ENCODE peak calls at places on chromosomes 13 and 19, in nine cellular contexts. One of them, this sample, is unnamed. For H3K4me1, the result is how much of the 10 kb centered on the place peaks cover.

GRCh38 chr19:823565-824121 is 1.9 kb upstream of the PLPPR3 start:
- DNase-seq in upper lobe of right lung: peak
- DNase-seq in psoas muscle: no peak
- DNase-seq in astrocyte: no peak
- DNase-seq in IMR-90: no peak
- DNase-seq in effector memory CD4-positive, alpha-beta T cell: no peak
- DNase-seq in colonic mucosa: no peak
- DNase-seq in heart right ventricle: no peak
- DNase-seq in breast epithelium: peak
- DNase-seq in this sample: no peak

GRCh38 chr13:90414691-90415596 is 932.5 kb upstream of the MIR17HG start:
- DNase-seq in upper lobe of right lung: no peak
- DNase-seq in psoas muscle: no peak
- DNase-seq in astrocyte: peak
- DNase-seq in IMR-90: peak
- DNase-seq in effector memory CD4-positive, alpha-beta T cell: no peak
- DNase-seq in colonic mucosa: no peak
- DNase-seq in heart right ventricle: no peak
- DNase-seq in breast epithelium: no peak
- DNase-seq in this sample: no peak

GRCh38 chr19:29841209-29841558 is 29.4 kb downstream of the CCNE1 start:
- DNase-seq in upper lobe of right lung: peak
- DNase-seq in psoas muscle: no peak
- DNase-seq in astrocyte: no peak
- DNase-seq in IMR-90: no peak
- DNase-seq in effector memory CD4-positive, alpha-beta T cell: no peak
- DNase-seq in colonic mucosa: no peak
- DNase-seq in heart right ventricle: no peak
- DNase-seq in breast epithelium: no peak
- DNase-seq in this sample: no peak

GRCh38 chr13:62320129-62320724 is 904.6 kb upstream of the PCDH20 start:
- DNase-seq in upper lobe of right lung: no peak
- DNase-seq in psoas muscle: no peak
- DNase-seq in astrocyte: peak
- DNase-seq in IMR-90: peak
- DNase-seq in effector memory CD4-positive, alpha-beta T cell: no peak
- DNase-seq in colonic mucosa: no peak
- DNase-seq in heart right ventricle: no peak
- DNase-seq in breast epithelium: no peak
- DNase-seq in this sample: no peak

GRCh38 chr13:32748305-32748704 is 162.1 kb downstream of the PDS5B start:
- DNase-seq in upper lobe of right lung: no peak
- DNase-seq in psoas muscle: no peak
- DNase-seq in astrocyte: no peak
- DNase-seq in IMR-90: no peak
- DNase-seq in effector memory CD4-positive, alpha-beta T cell: no peak
- DNase-seq in colonic mucosa: no peak
- DNase-seq in heart right ventricle: no peak
- DNase-seq in breast epithelium: no peak
- DNase-seq in this sample: no peak

GRCh38 chr13:73937420-73937819 is 196.8 kb downstream of the KLF12 start:
- DNase-seq in upper lobe of right lung: no peak
- DNase-seq in psoas muscle: no peak
- DNase-seq in astrocyte: peak
- DNase-seq in IMR-90: no peak
- DNase-seq in effector memory CD4-positive, alpha-beta T cell: no peak
- DNase-seq in colonic mucosa: no peak
- DNase-seq in heart right ventricle: no peak
- DNase-seq in breast epithelium: no peak
- DNase-seq in this sample: no peak

GRCh38 chr13:113546571-113547247 is 37.8 kb upstream of the TFDP1 start:
- DNase-seq in upper lobe of right lung: peak
- DNase-seq in psoas muscle: peak
- DNase-seq in astrocyte: no peak
- DNase-seq in IMR-90: peak
- DNase-seq in effector memory CD4-positive, alpha-beta T cell: no peak
- DNase-seq in colonic mucosa: no peak
- DNase-seq in heart right ventricle: peak
- DNase-seq in breast epithelium: peak
- DNase-seq in this sample: no peak

GRCh38 chr19:52942371-52943133 is 19.3 kb upstream of the ZNF888 start:
- DNase-seq in upper lobe of right lung: peak
- DNase-seq in psoas muscle: peak
- DNase-seq in astrocyte: peak
- DNase-seq in IMR-90: peak
- DNase-seq in effector memory CD4-positive, alpha-beta T cell: peak
- DNase-seq in colonic mucosa: peak
- DNase-seq in heart right ventricle: peak
- DNase-seq in breast epithelium: peak
- DNase-seq in this sample: peak

GRCh38 chr13:89402211-89402610 is 1731.0 kb downstream of the SLITRK5 start:
- DNase-seq in upper lobe of right lung: no peak
- DNase-seq in psoas muscle: no peak
- DNase-seq in astrocyte: no peak
- DNase-seq in IMR-90: no peak
- DNase-seq in effector memory CD4-positive, alpha-beta T cell: no peak
- DNase-seq in colonic mucosa: no peak
- DNase-seq in heart right ventricle: no peak
- DNase-seq in breast epithelium: no peak
- DNase-seq in this sample: no peak

GRCh38 chr13:112744306-112745021 is 54.6 kb downstream of the ATP11A start:
- DNase-seq in upper lobe of right lung: peak
- DNase-seq in psoas muscle: no peak
- DNase-seq in astrocyte: peak
- DNase-seq in IMR-90: peak
- DNase-seq in effector memory CD4-positive, alpha-beta T cell: no peak
- DNase-seq in colonic mucosa: no peak
- DNase-seq in heart right ventricle: no peak
- DNase-seq in breast epithelium: no peak
- DNase-seq in this sample: no peak

GRCh38 chr19:2922987-2923386 is 21.8 kb downstream of the ZNF77 start:
- DNase-seq in upper lobe of right lung: no peak
- DNase-seq in psoas muscle: no peak
- DNase-seq in astrocyte: no peak
- DNase-seq in IMR-90: peak
- DNase-seq in effector memory CD4-positive, alpha-beta T cell: no peak
- DNase-seq in colonic mucosa: no peak
- DNase-seq in heart right ventricle: no peak
- DNase-seq in breast epithelium: no peak
- DNase-seq in this sample: no peak

DNA sequence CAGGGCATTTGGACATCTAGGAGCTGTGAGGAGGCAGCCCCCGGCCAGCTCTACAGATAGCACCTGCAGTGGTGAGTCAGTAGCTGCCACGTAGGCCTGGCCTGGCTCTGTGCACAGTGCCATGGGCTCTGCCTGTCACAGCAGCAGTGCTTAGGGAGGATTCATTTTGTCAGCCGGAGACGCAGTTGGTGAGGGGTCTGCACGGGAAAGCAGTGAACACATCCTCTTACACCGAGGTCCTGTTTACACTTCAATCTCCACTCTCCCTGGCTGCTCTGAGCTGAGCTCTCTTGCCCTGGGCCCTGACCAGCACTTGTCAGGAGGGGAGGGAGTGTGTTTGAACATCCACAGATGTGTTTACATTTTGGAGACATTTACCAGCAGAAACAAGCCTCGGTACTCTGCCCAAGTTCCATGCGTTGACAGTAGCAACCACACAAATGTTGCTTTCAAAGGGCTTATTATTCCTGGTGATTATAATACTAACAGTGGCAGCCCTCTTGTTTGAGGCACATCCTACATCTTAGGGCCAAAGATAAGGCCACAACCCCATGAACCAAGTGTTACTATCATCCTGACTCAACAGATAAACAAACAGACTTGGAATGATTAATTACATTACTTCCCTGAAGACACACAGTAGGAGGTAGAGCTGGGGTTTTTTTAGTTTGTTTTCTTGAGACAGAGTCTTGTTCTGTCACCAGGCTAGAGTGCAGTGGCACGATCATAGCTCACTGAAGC is 148.9 kb downstream of the USP12 start:
- DNase-seq in upper lobe of right lung: no peak
- DNase-seq in psoas muscle: no peak
- DNase-seq in astrocyte: peak
- DNase-seq in IMR-90: peak
- DNase-seq in effector memory CD4-positive, alpha-beta T cell: no peak
- DNase-seq in colonic mucosa: no peak
- DNase-seq in heart right ventricle: no peak
- DNase-seq in breast epithelium: peak
- DNase-seq in this sample: no peak
- H3K27ac ChIP-seq in upper lobe of right lung: peak
- H3K27ac ChIP-seq in psoas muscle: no peak
- H3K27ac ChIP-seq in astrocyte: no peak
- H3K27ac ChIP-seq in IMR-90: peak
- H3K27ac ChIP-seq in effector memory CD4-positive, alpha-beta T cell: no peak
- H3K27ac ChIP-seq in colonic mucosa: peak
- H3K27ac ChIP-seq in heart right ventricle: no peak
- H3K27ac ChIP-seq in breast epithelium: peak
- H3K27ac ChIP-seq in this sample: peak

GRCh38 chr13:66995366-66995663 is 234.8 kb downstream of the PCDH9 start:
- DNase-seq in upper lobe of right lung: no peak
- DNase-seq in psoas muscle: no peak
- DNase-seq in astrocyte: no peak
- DNase-seq in IMR-90: no peak
- DNase-seq in effector memory CD4-positive, alpha-beta T cell: no peak
- DNase-seq in colonic mucosa: no peak
- DNase-seq in heart right ventricle: no peak
- DNase-seq in breast epithelium: no peak
- DNase-seq in this sample: no peak
- H3K4me3 ChIP-seq in upper lobe of right lung: no peak
- H3K4me3 ChIP-seq in psoas muscle: no peak
- H3K4me3 ChIP-seq in astrocyte: no peak
- H3K4me3 ChIP-seq in IMR-90: no peak
- H3K4me3 ChIP-seq in effector memory CD4-positive, alpha-beta T cell: no peak
- H3K4me3 ChIP-seq in colonic mucosa: no peak
- H3K4me3 ChIP-seq in heart right ventricle: peak
- H3K4me3 ChIP-seq in breast epithelium: no peak
- H3K4me3 ChIP-seq in this sample: no peak

DNA sequence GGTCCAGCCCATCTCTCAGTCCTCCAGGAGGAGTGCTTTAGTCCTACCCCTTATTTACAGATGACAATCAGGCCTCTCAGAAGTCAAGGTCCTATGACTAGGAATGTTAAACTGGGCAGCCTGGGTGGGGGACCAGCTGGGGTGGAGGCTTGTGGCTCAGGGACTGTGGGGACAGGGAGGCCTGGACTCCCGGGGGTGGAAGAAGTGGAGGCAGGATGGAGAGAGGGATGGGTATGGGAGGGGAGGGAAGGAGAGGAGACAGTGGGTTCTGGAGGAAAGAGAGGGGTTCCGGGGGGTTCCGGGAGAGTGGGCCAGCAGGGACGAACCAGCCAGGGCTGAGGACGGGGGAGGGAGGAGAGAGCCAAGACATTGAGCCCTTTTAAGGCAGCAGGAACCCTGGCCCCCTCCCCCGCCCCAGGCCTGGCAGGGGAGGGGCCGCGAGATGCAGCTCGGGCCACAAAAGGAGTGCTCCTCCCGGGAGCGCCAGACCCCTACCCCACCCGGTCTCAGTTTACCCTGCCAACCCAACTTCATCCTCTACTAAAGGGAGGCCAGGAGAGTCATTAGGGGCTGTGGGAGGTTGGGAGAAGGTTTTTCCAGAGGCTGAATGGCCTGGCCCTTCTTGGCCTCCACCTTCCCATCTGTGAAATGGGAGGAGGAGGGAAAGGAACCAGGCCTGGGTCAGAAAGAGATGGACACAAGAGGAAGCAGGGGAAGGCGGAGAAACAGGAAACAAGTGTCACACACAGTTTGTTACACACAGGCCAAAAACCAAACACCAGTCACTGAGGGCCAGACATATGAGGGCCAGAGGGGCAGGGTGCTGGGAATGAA is 1.6 kb downstream of the DMPK start:
- DNase-seq in upper lobe of right lung: no peak
- DNase-seq in psoas muscle: no peak
- DNase-seq in astrocyte: no peak
- DNase-seq in IMR-90: no peak
- DNase-seq in effector memory CD4-positive, alpha-beta T cell: no peak
- DNase-seq in colonic mucosa: no peak
- DNase-seq in heart right ventricle: no peak
- DNase-seq in breast epithelium: no peak
- DNase-seq in this sample: no peak
- H3K4me1 ChIP-seq in upper lobe of right lung: under half
- H3K4me1 ChIP-seq in psoas muscle: under half
- H3K4me1 ChIP-seq in astrocyte: under half
- H3K4me1 ChIP-seq in IMR-90: under half
- H3K4me1 ChIP-seq in effector memory CD4-positive, alpha-beta T cell: under half
- H3K4me1 ChIP-seq in colonic mucosa: under half
- H3K4me1 ChIP-seq in heart right ventricle: half or more
- H3K4me1 ChIP-seq in breast epithelium: under half
- H3K4me1 ChIP-seq in this sample: under half

DNA sequence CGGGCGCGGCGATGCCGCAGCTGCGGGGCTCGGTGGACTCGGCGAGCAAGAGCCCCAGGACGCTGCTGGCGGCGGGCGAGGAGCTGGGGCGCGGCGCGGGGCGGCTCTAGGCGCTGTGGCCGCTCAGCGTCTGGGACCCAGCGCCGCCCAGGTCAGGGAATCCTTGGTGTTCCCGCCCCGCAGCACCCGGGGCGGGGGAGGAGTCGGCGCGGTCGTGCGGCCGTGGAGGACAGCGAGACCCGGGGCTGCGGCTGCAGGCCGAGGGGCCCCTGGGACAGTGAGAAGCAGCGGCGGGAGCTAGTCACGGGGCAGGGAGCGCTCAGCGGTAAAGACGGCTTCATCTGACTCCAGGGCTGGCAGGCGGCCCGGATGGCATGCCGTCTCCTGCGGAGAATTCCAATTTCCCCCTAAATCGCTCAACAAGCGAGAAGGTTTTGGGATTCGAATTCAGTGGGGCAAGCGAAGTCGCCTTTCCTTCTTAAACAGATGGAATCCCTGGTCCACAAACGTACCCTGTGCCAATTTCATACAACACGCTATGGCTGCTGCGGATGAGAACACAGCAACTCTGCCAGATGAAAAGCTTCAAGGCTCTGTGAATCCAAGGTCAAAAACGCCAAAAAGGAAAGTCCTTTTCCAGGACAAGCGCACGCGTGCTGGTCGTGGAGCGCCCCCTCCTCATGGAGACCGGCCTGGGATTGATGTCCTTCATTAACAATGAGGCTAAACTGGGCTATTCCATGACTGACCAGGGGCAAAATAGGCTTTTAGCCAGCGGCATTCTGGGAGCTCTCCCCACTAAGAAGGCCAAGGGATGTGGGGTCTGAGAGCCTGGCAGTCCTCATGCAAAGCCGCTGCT is 4.2 kb upstream of the ZSCAN4 start:
- DNase-seq in upper lobe of right lung: peak
- DNase-seq in psoas muscle: peak
- DNase-seq in astrocyte: peak
- DNase-seq in IMR-90: peak
- DNase-seq in effector memory CD4-positive, alpha-beta T cell: no peak
- DNase-seq in colonic mucosa: peak
- DNase-seq in heart right ventricle: peak
- DNase-seq in breast epithelium: no peak
- DNase-seq in this sample: peak
- H3K27ac ChIP-seq in upper lobe of right lung: peak
- H3K27ac ChIP-seq in psoas muscle: peak
- H3K27ac ChIP-seq in astrocyte: no peak
- H3K27ac ChIP-seq in IMR-90: peak
- H3K27ac ChIP-seq in effector memory CD4-positive, alpha-beta T cell: no peak
- H3K27ac ChIP-seq in colonic mucosa: no peak
- H3K27ac ChIP-seq in heart right ventricle: peak
- H3K27ac ChIP-seq in breast epithelium: peak
- H3K27ac ChIP-seq in this sample: peak

GRCh38 chr19:39737929-39738328 is at the start of gene CLC:
- DNase-seq in upper lobe of right lung: no peak
- DNase-seq in psoas muscle: no peak
- DNase-seq in astrocyte: no peak
- DNase-seq in IMR-90: no peak
- DNase-seq in effector memory CD4-positive, alpha-beta T cell: no peak
- DNase-seq in colonic mucosa: no peak
- DNase-seq in heart right ventricle: no peak
- DNase-seq in breast epithelium: no peak
- DNase-seq in this sample: no peak
- H3K4me3 ChIP-seq in upper lobe of right lung: no peak
- H3K4me3 ChIP-seq in psoas muscle: no peak
- H3K4me3 ChIP-seq in astrocyte: no peak
- H3K4me3 ChIP-seq in IMR-90: no peak
- H3K4me3 ChIP-seq in effector memory CD4-positive, alpha-beta T cell: no peak
- H3K4me3 ChIP-seq in colonic mucosa: no peak
- H3K4me3 ChIP-seq in heart right ventricle: no peak
- H3K4me3 ChIP-seq in breast epithelium: no peak
- H3K4me3 ChIP-seq in this sample: no peak

This sample was measured in pancreas.